ENCODE peak calls at places on chromosome 18, in nine cellular contexts. C is HCT116, H is choroid plexus epithelial cell, M is left lung, X is transverse colon, W is tibial artery, T is fibroblast of the aortic adventitia, K is mammary epithelial cell, Q is GM10248. Z is an unnamed sample.
A peak's percentile ranks its signal among the peaks of the same experiment; 100 is the strongest.

GRCh38 chr18:31983976-31984375 is 34.6 kb upstream of the RNF125 start:
- DNase-seq in C (no peak), W (no peak), Q (no peak), T (no peak), K (no peak), M (no peak), H (no peak), X (no peak), Z (no peak)

GRCh38 chr18:11108956-11109355 is 40.4 kb downstream of the PIEZO2 start:
- DNase-seq in C (no peak), W (no peak), Q (no peak), M (no peak), K (no peak), X (no peak), T (no peak), H (peak; percentile 27), Z (no peak)

GRCh38 chr18:78939105-78939504 is 40.5 kb upstream of the SALL3 start:
- DNase-seq in Q (no peak), T (no peak), W (no peak), C (no peak), H (no peak), K (peak; percentile 1), M (no peak), X (no peak), Z (no peak)

GRCh38 chr18:58541789-58542425 is 87.0 kb downstream of the ALPK2 start:
- DNase-seq in W (no peak), X (no peak), Q (peak; percentile 54), T (peak; percentile 91), M (peak; percentile 56), K (peak; percentile 98), C (peak; percentile 88), H (peak; percentile 99), Z (no peak)

GRCh38 chr18:79555885-79556284 is 123.7 kb upstream of the CTDP1 start:
- DNase-seq in K (no peak), C (no peak), X (no peak), T (no peak), M (peak; percentile 28), W (peak; percentile 33), Q (no peak), H (no peak), Z (no peak)

GRCh38 chr18:9048808-9049494 is 53.5 kb upstream of the NDUFV2 start:
- DNase-seq in X (no peak), M (no peak), T (peak; percentile 69), H (peak; percentile 21), C (no peak), K (peak; percentile 62), W (no peak), Q (no peak), Z (no peak)

GRCh38 chr18:60895181-60895580 is 438.0 kb upstream of the CDH20 start:
- DNase-seq in C (no peak), K (peak; percentile 45), H (peak; percentile 53), W (no peak), X (no peak), Q (no peak), T (peak; percentile 49), M (no peak), Z (no peak)

GRCh38 chr18:55079481-55080350 is 120.5 kb upstream of the CCDC68 start:
- DNase-seq in X (no peak), W (no peak), K (no peak), C (no peak), H (peak; percentile 76), Q (no peak), T (no peak), M (no peak), Z (no peak)

DNA sequence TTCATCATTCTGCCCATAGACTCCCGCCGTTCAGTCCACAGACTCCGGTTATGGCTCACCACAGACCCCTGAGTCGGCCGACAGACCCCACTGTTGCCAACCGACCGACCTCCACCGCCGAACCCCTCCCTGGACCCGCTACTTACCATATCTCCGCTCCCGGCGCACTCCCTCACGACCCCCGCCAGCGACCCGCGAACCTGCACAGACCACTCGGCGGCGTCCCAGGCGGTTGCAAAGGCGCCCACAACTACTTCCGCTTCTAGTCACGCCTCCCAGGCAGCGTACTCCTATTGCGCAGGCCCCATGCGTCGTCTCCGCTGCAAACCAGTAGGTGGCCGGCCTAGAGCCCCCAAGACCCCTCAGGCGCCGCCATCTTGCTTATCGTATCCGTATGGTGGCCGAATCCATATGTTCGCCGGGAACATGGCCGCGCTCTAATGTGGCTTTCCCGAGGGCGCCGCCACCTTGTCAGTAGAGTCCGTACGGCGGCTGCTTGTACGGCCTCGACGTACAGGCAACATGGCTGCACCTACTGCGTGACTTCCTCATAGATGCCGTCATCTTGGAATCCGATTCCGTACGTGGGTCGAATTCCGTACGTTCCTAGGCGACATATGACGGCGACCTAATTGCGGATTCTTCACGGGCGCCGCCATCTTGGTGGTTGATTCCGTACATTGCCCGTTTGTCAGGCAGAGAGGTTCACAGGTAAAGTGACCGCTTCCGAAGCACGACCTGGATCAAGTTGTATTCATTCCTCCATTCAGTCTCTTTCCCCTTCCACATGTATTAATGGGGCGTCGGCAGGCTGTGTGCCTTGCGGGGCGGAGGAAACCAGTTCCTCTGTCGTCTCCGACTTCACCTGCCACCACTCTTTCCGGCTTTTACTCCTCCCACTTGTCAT is at the start of gene CXXC1:
- DNase-seq in T (peak; percentile 100), X (peak; percentile 98), H (peak; percentile 100), M (peak; percentile 99), W (peak; percentile 97), K (peak; percentile 99), Q (peak; percentile 91), C (peak; percentile 99), Z (peak; percentile 94)
- TF ChIP-seq CTCF in T (peak; percentile 67), X (peak; percentile 81), H (peak; percentile 55), M (peak; percentile 26), W (peak; percentile 63), K (peak; percentile 51), Q (peak; percentile 48), C (peak; percentile 43), Z (peak; percentile 31)

DNA sequence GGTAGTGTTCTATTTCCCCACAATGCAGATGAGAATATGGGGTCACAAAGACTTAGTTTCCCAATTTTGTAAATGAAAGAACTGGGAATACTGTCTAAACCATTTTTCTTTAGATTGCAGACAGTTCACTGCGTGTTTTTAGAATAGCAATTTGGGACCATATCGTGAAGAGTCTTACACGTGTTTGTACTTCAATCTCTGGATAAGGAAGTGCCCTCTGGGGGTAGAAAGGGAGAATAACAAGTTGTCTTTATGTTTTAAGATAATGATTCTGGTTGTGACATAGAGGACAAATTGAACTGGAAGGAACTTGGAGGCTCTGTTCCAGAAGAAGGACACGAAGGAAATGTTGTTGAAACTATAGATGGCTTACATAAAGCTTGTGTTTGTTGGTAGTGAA is 457.7 kb downstream of the CBLN2 start:
- DNase-seq in Q (no peak), X (no peak), H (peak; percentile 56), W (no peak), M (no peak), K (no peak), C (no peak), T (peak; percentile 14), Z (no peak)
- TF ChIP-seq CTCF in Q (peak; percentile 35), X (peak; percentile 10), H (peak; percentile 49), W (no peak), M (peak; percentile 26), K (peak; percentile 29), C (peak; percentile 10), T (peak; percentile 33), Z (no peak)

DNA sequence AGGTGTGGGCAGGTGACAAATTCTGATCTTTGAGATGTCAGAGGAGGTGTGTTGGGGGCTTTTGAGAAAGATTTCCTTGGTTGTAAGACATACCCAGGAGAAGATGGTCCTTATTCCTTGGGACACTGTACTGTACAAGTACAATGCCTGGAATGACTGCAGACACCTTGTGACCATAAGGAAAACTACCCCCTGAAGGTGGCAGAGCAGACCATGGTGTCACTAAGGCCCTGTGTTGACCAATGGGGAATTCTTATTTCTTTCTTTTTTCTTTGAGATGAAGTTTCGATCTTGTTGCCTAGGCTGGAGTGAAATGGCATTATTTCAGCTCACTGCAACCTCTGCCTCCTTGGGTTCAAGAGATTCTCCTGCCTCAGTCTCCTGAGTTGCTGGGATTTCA is 4.4 kb upstream of the ANKRD29 start:
- DNase-seq in X (no peak), K (no peak), W (no peak), Q (no peak), T (no peak), C (no peak), M (no peak), H (no peak), Z (no peak)
- TF ChIP-seq CTCF in X (no peak), K (no peak), W (no peak), Q (peak; percentile 19), T (no peak), C (no peak), M (no peak), H (no peak), Z (no peak)

GRCh38 chr18:75251466-75251865 is 40.9 kb downstream of the TSHZ1 start:
- DNase-seq in K (no peak), H (no peak), X (no peak), C (no peak), T (no peak), M (no peak), Q (no peak), W (no peak), Z (no peak)
- TF ChIP-seq CTCF in K (no peak), H (no peak), X (no peak), C (no peak), T (no peak), M (no peak), Q (no peak), W (no peak), Z (no peak)